ENCODE peak calls at places on chromosomes 1 and 21, in ten cellular contexts. C, Y, S, R, H, T, I, V, K and B are unnamed samples.

GRCh38 chr21:40165671-40166070 is 298.4 kb downstream of the PCP4 start:
- DNase-seq in C (no peak), Y (no peak), S (no peak), R (no peak), H (no peak), T (no peak), I (no peak), V (no peak), K (no peak), B (no peak)

GRCh38 chr1:42841440-42842147 is 4.8 kb upstream of the ZNF691 start:
- DNase-seq in C (no peak), Y (no peak), S (no peak), R (no peak), H (no peak), T (no peak), I (no peak), V (no peak), K (no peak), B (no peak)

GRCh38 chr1:29180497-29181412 is 945 bp downstream of the SRSF4 start:
- DNase-seq in C (no peak), Y (no peak), S (no peak), R (no peak), H (peak; percentile 42), T (no peak), I (no peak), V (no peak), K (no peak), B (no peak)

GRCh38 chr21:34558960-34559631 is 47.1 kb upstream of the KCNE1 start:
- DNase-seq in C (no peak), Y (no peak), S (no peak), R (no peak), H (no peak), T (no peak), I (no peak), V (no peak), K (no peak), B (no peak)

GRCh38 chr1:41666991-41667631 is 182.6 kb upstream of the EDN2 start:
- DNase-seq in C (no peak), Y (no peak), S (no peak), R (peak; percentile 53), H (peak; percentile 40), T (no peak), I (no peak), V (no peak), K (no peak), B (no peak)

GRCh38 chr1:184691719-184692324 is 62.8 kb downstream of the EDEM3 start:
- DNase-seq in C (no peak), Y (peak; percentile 50), S (peak; percentile 13), R (no peak), H (peak; percentile 36), T (no peak), I (no peak), V (peak; percentile 24), K (peak; percentile 36), B (peak; percentile 67)

GRCh38 chr1:204920511-204920910 is 49.8 kb downstream of the NFASC start:
- DNase-seq in C (no peak), Y (no peak), S (no peak), R (no peak), H (no peak), T (no peak), I (no peak), V (no peak), K (no peak), B (no peak)

GRCh38 chr1:85058781-85059180 is 10.5 kb upstream of the MCOLN3 start:
- DNase-seq in C (no peak), Y (no peak), S (no peak), R (no peak), H (no peak), T (no peak), I (no peak), V (no peak), K (no peak), B (no peak)

GRCh38 chr1:242187171-242187570 is 188.3 kb upstream of the MAP1LC3C start:
- DNase-seq in C (no peak), Y (no peak), S (no peak), R (no peak), H (peak; percentile 91), T (no peak), I (no peak), V (no peak), K (no peak), B (no peak)

GRCh38 chr1:109826930-109827349 is 63.2 kb upstream of the EPS8L3 start:
- DNase-seq in C (no peak), Y (no peak), S (no peak), R (no peak), H (no peak), T (peak; percentile 36), I (no peak), V (no peak), K (no peak), B (no peak)

GRCh38 chr1:212968385-212968863 is 18.1 kb downstream of the VASH2 start:
- DNase-seq in C (no peak), Y (no peak), S (no peak), R (no peak), H (no peak), T (no peak), I (no peak), V (no peak), K (no peak), B (no peak)

GRCh38 chr1:191669629-191670028 is 488.6 kb upstream of the RGS18 start:
- DNase-seq in C (no peak), Y (no peak), S (no peak), R (no peak), H (no peak), T (no peak), I (no peak), V (no peak), K (no peak), B (peak; percentile 4)

DNA sequence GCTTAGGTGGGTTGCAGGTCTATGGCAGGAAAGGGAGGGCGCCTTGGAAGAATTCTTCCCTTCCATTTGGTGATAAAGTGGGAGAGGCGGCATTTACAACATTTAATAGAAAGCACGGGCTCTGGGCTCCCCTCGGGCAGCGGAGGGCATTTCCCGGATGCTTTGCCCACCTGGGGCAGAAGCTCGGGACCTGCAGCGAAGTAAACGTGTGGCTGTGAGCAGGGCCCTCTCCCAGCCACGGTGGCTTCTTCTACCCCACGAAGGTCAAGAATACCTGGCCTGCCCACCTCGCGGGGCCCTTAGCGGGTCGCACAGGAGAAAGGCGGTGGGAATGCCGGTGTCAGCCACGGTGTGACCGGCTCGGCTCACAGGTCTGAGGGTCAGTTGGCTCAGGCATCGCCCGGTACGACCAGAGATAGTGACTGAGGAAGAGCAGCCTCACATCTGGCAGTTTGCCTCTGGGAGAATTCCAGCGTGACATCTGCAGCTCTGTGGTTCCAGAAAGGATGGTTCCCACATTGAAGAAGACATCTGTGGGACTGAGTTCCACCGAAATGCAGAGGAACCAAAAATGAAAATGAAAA is 621 bp upstream of the F3 start:
- DNase-seq in C (peak; percentile 39), Y (no peak), S (no peak), R (no peak), H (peak; percentile 37), T (no peak), I (peak; percentile 63), V (no peak), K (peak; percentile 62), B (peak; percentile 8)
- TF ChIP-seq MAX in C (no peak), Y (no peak), S (peak; percentile 54), R (no peak), H (no peak), T (no peak), I (peak; percentile 5), V (no peak), K (no peak), B (no peak)

GRCh38 chr21:33495743-33496142 is 4.2 kb upstream of the DNAJC28 start:
- DNase-seq in C (no peak), Y (no peak), S (no peak), R (no peak), H (no peak), T (no peak), I (no peak), V (no peak), K (no peak), B (no peak)
- TF ChIP-seq MAX in C (no peak), Y (no peak), S (no peak), R (no peak), H (no peak), T (no peak), I (no peak), V (no peak), K (no peak), B (no peak)

GRCh38 chr21:26961704-26962103 is 5.2 kb downstream of the ADAMTS5 start:
- DNase-seq in C (peak; percentile 62), Y (no peak), S (no peak), R (no peak), H (peak; percentile 23), T (no peak), I (peak; percentile 66), V (no peak), K (peak; percentile 24), B (no peak)
- TF ChIP-seq MAX in C (peak; percentile 74), Y (no peak), S (no peak), R (no peak), H (peak; percentile 71), T (no peak), I (peak; percentile 92), V (no peak), K (no peak), B (no peak)

GRCh38 chr1:244231193-244231571 is 180.1 kb downstream of the ZBTB18 start:
- DNase-seq in C (no peak), Y (no peak), S (no peak), R (no peak), H (no peak), T (no peak), I (peak; percentile 49), V (no peak), K (no peak), B (no peak)

GRCh38 chr1:244236101-244236500 is 185.0 kb downstream of the ZBTB18 start:
- DNase-seq in C (no peak), Y (no peak), S (no peak), R (no peak), H (no peak), T (no peak), I (no peak), V (peak; percentile 10), K (no peak), B (peak; percentile 87)

GRCh38 chr1:244231572-244232315 is 180.7 kb downstream of the ZBTB18 start:
- DNase-seq in C (no peak), Y (no peak), S (no peak), R (no peak), H (peak; percentile 28), T (no peak), I (no peak), V (no peak), K (peak; percentile 66), B (no peak)

GRCh38 chr1:244236721-244237120 is 185.6 kb downstream of the ZBTB18 start:
- DNase-seq in C (no peak), Y (peak; percentile 14), S (no peak), R (no peak), H (no peak), T (no peak), I (no peak), V (no peak), K (no peak), B (no peak)

DNA sequence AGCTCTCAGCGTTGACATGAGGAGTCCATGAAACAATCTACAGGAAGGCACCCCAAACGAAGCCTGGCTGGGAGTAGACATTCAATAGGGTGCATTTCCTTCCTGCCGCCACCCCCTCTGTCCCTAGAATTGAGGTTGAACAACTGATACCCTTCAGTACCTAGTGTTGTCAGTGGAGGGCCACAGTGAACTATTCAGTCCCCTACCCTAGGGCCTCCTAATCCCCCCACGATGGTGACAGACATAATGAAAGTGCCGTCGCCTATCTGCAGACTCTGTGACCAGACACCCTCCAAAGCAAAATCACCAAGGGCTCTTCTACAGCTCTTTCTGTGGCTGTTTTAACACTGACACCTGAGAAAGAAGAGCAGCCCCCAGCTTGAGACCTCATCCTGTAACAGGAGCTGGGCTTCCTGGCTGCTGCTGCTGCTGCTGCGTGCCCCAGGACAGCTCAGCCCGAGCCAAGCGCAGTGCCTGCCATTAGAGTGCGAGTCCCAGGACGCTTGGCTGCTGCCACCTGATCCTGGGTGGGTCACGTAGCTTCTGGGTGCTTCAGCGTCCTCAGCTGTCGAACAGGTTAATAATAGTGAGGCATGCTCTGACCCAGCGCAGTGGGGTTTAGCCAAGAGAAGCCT is 183.0 kb downstream of the ZBTB18 start:
- DNase-seq in C (no peak), Y (no peak), S (no peak), R (no peak), H (peak; percentile 31), T (peak; percentile 32), I (no peak), V (no peak), K (no peak), B (no peak)
- TF ChIP-seq MAX in C (no peak), Y (no peak), S (no peak), R (no peak), H (no peak), T (no peak), I (no peak), V (no peak), K (no peak), B (no peak)